ENCODE peak calls at places on chromosome 17, in nine cellular contexts. One of them, this sample, is unnamed.

GRCh38 chr17:51672058-51672457 is 411.7 kb downstream of the UTP18 start:
- DNase-seq in AG10803: no peak
- DNase-seq in sigmoid colon: no peak
- DNase-seq in CD8-positive, alpha-beta T cell: no peak
- DNase-seq in lower leg skin: no peak
- DNase-seq in adipocyte: no peak
- DNase-seq in foreskin fibroblast: no peak
- DNase-seq in mucosa of descending colon: no peak
- DNase-seq in colonic mucosa: no peak
- DNase-seq in this sample: no peak

GRCh38 chr17:15892679-15893332 is 52.1 kb upstream of the ADORA2B start:
- DNase-seq in sigmoid colon: no peak
- DNase-seq in mucosa of descending colon: no peak
- DNase-seq in CD8-positive, alpha-beta T cell: no peak
- DNase-seq in AG10803: no peak
- DNase-seq in foreskin fibroblast: no peak
- DNase-seq in lower leg skin: no peak
- DNase-seq in adipocyte: no peak
- DNase-seq in colonic mucosa: no peak
- DNase-seq in this sample: no peak

GRCh38 chr17:49992191-49992932 is 2.7 kb downstream of the DLX3 start:
- DNase-seq in CD8-positive, alpha-beta T cell: no peak
- DNase-seq in foreskin fibroblast: no peak
- DNase-seq in sigmoid colon: no peak
- DNase-seq in AG10803: no peak
- DNase-seq in adipocyte: no peak
- DNase-seq in lower leg skin: no peak
- DNase-seq in mucosa of descending colon: no peak
- DNase-seq in colonic mucosa: no peak
- DNase-seq in this sample: no peak

GRCh38 chr17:37483311-37484039 is 6.2 kb upstream of the DUSP14 start:
- DNase-seq in sigmoid colon: peak; percentile 70
- DNase-seq in lower leg skin: no peak
- DNase-seq in adipocyte: peak; percentile 77
- DNase-seq in mucosa of descending colon: no peak
- DNase-seq in colonic mucosa: no peak
- DNase-seq in AG10803: peak; percentile 95
- DNase-seq in foreskin fibroblast: peak; percentile 85
- DNase-seq in CD8-positive, alpha-beta T cell: no peak
- DNase-seq in this sample: no peak

GRCh38 chr17:78114831-78115723 is 13.5 kb downstream of the TMC6 start:
- DNase-seq in AG10803: no peak
- DNase-seq in adipocyte: no peak
- DNase-seq in foreskin fibroblast: no peak
- DNase-seq in CD8-positive, alpha-beta T cell: no peak
- DNase-seq in lower leg skin: no peak
- DNase-seq in sigmoid colon: no peak
- DNase-seq in mucosa of descending colon: peak; percentile 49
- DNase-seq in colonic mucosa: no peak
- DNase-seq in this sample: peak; percentile 65

GRCh38 chr17:62600805-62601204 is 26.7 kb upstream of the MRC2 start:
- DNase-seq in colonic mucosa: no peak
- DNase-seq in lower leg skin: no peak
- DNase-seq in foreskin fibroblast: no peak
- DNase-seq in adipocyte: no peak
- DNase-seq in CD8-positive, alpha-beta T cell: no peak
- DNase-seq in mucosa of descending colon: no peak
- DNase-seq in sigmoid colon: no peak
- DNase-seq in AG10803: no peak
- DNase-seq in this sample: no peak

GRCh38 chr17:44385287-44386181 is 3.9 kb downstream of the ITGA2B start:
- DNase-seq in AG10803: peak; percentile 44
- DNase-seq in CD8-positive, alpha-beta T cell: peak; percentile 70
- DNase-seq in sigmoid colon: peak; percentile 93
- DNase-seq in foreskin fibroblast: peak; percentile 49
- DNase-seq in colonic mucosa: peak; percentile 87
- DNase-seq in mucosa of descending colon: peak; percentile 80
- DNase-seq in lower leg skin: peak; percentile 52
- DNase-seq in adipocyte: peak; percentile 88
- DNase-seq in this sample: peak; percentile 87

GRCh38 chr17:71229036-71229435 is 891.8 kb upstream of the SOX9 start:
- DNase-seq in colonic mucosa: no peak
- DNase-seq in sigmoid colon: no peak
- DNase-seq in lower leg skin: no peak
- DNase-seq in CD8-positive, alpha-beta T cell: no peak
- DNase-seq in mucosa of descending colon: no peak
- DNase-seq in adipocyte: no peak
- DNase-seq in foreskin fibroblast: no peak
- DNase-seq in AG10803: peak; percentile 2
- DNase-seq in this sample: no peak

GRCh38 chr17:56623383-56623782 is 29.9 kb downstream of the NOG start:
- DNase-seq in colonic mucosa: no peak
- DNase-seq in adipocyte: no peak
- DNase-seq in lower leg skin: no peak
- DNase-seq in foreskin fibroblast: no peak
- DNase-seq in AG10803: no peak
- DNase-seq in CD8-positive, alpha-beta T cell: no peak
- DNase-seq in mucosa of descending colon: no peak
- DNase-seq in sigmoid colon: no peak
- DNase-seq in this sample: no peak

GRCh38 chr17:57466042-57466471 is 209.7 kb downstream of the MSI2 start:
- DNase-seq in sigmoid colon: no peak
- DNase-seq in adipocyte: no peak
- DNase-seq in foreskin fibroblast: no peak
- DNase-seq in mucosa of descending colon: no peak
- DNase-seq in colonic mucosa: no peak
- DNase-seq in lower leg skin: no peak
- DNase-seq in CD8-positive, alpha-beta T cell: no peak
- DNase-seq in AG10803: no peak
- DNase-seq in this sample: no peak

GRCh38 chr17:1181769-1182137 is 2.0 kb upstream of the ABR start:
- DNase-seq in CD8-positive, alpha-beta T cell: no peak
- DNase-seq in adipocyte: no peak
- DNase-seq in foreskin fibroblast: no peak
- DNase-seq in lower leg skin: no peak
- DNase-seq in AG10803: no peak
- DNase-seq in sigmoid colon: no peak
- DNase-seq in colonic mucosa: no peak
- DNase-seq in mucosa of descending colon: peak; percentile 36
- DNase-seq in this sample: no peak

GRCh38 chr17:58329035-58329807 is 626 bp upstream of the TSPOAP1 start:
- DNase-seq in sigmoid colon: no peak
- DNase-seq in lower leg skin: no peak
- DNase-seq in adipocyte: no peak
- DNase-seq in colonic mucosa: no peak
- DNase-seq in mucosa of descending colon: peak; percentile 78
- DNase-seq in CD8-positive, alpha-beta T cell: peak; percentile 56
- DNase-seq in AG10803: no peak
- DNase-seq in foreskin fibroblast: no peak
- DNase-seq in this sample: no peak

GRCh38 chr17:10729334-10730193 is at the start of gene TMEM220:
- DNase-seq in AG10803: peak; percentile 75
- DNase-seq in colonic mucosa: peak; percentile 77
- DNase-seq in adipocyte: peak; percentile 85
- DNase-seq in lower leg skin: peak; percentile 72
- DNase-seq in mucosa of descending colon: peak; percentile 82
- DNase-seq in CD8-positive, alpha-beta T cell: peak; percentile 6
- DNase-seq in sigmoid colon: peak; percentile 94
- DNase-seq in foreskin fibroblast: peak; percentile 75
- DNase-seq in this sample: peak; percentile 85

GRCh38 chr17:78231991-78232759 is 744 bp downstream of the TMEM235 start:
- DNase-seq in sigmoid colon: no peak
- DNase-seq in colonic mucosa: no peak
- DNase-seq in foreskin fibroblast: no peak
- DNase-seq in CD8-positive, alpha-beta T cell: no peak
- DNase-seq in mucosa of descending colon: no peak
- DNase-seq in lower leg skin: no peak
- DNase-seq in adipocyte: peak; percentile 24
- DNase-seq in AG10803: no peak
- DNase-seq in this sample: no peak

GRCh38 chr17:60167095-60167741 is 17.4 kb downstream of the CA4 start:
- DNase-seq in lower leg skin: no peak
- DNase-seq in sigmoid colon: no peak
- DNase-seq in mucosa of descending colon: no peak
- DNase-seq in AG10803: no peak
- DNase-seq in colonic mucosa: peak; percentile 51
- DNase-seq in adipocyte: no peak
- DNase-seq in CD8-positive, alpha-beta T cell: no peak
- DNase-seq in foreskin fibroblast: no peak
- DNase-seq in this sample: no peak

GRCh38 chr17:62787358-62787757 is 20.8 kb downstream of the MARCHF10 start:
- DNase-seq in adipocyte: peak; percentile 45
- DNase-seq in mucosa of descending colon: no peak
- DNase-seq in CD8-positive, alpha-beta T cell: no peak
- DNase-seq in AG10803: no peak
- DNase-seq in colonic mucosa: no peak
- DNase-seq in sigmoid colon: no peak
- DNase-seq in foreskin fibroblast: no peak
- DNase-seq in lower leg skin: no peak
- DNase-seq in this sample: no peak

GRCh38 chr17:55442462-55442861 is 20.8 kb upstream of the MMD start:
- DNase-seq in sigmoid colon: no peak
- DNase-seq in lower leg skin: no peak
- DNase-seq in foreskin fibroblast: no peak
- DNase-seq in colonic mucosa: no peak
- DNase-seq in CD8-positive, alpha-beta T cell: no peak
- DNase-seq in mucosa of descending colon: no peak
- DNase-seq in AG10803: no peak
- DNase-seq in adipocyte: no peak
- DNase-seq in this sample: no peak
- H3K4me3 ChIP-seq in sigmoid colon: no peak overlapping the region
- H3K4me3 ChIP-seq in lower leg skin: no peak overlapping the region
- H3K4me3 ChIP-seq in foreskin fibroblast: no peak overlapping the region
- H3K4me3 ChIP-seq in colonic mucosa: no peak overlapping the region
- H3K4me3 ChIP-seq in CD8-positive, alpha-beta T cell: no peak overlapping the region
- H3K4me3 ChIP-seq in mucosa of descending colon: no peak overlapping the region
- H3K4me3 ChIP-seq in AG10803: no peak overlapping the region
- H3K4me3 ChIP-seq in adipocyte: no peak overlapping the region
- H3K4me3 ChIP-seq in this sample: no peak overlapping the region

DNA sequence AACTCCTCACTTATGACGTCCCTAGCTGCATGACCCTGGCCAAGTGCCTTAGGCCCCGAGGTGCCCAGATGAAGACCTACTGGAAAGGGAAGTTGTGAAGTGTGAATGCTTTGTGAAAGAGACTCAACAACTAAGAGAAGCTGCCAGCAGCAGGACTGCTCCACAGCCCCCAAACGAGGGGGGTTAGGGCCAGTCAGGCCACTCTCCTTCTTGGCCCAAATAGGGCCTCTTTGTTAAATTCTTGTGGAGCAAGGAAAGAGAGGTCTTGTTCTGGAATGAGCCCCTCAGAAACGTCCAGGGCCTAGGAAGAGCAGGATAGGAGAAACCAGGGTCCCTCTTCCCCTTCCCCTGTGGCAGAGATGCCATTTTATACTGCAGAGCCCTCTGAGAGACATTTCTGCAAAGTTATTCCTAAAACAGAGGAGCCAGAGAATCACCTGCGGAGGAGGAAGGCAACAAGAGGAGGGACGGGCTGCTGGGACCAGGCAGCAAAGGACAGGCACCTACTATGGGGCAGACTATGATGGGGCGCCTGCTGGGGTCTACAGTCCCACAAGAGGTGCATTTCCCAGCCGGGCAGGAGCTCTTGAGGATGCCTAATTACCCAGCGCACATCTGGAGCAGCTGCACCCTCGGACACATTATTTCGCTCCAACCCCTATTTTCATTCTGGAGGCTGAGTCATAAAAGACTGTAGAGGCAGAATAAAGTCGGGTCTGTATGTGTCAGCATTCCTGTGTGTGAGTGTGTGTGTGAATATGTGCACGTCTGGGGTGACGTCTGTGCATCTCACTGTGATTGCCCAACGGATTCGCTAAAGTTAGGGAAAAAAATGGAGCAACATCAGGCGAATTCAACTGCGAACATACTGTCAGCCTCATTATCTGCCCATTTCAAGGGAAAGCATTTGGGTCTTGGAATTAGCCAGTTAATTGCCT is 11.4 kb upstream of the HOXB9 start:
- DNase-seq in adipocyte: no peak
- DNase-seq in AG10803: peak; percentile 98
- DNase-seq in colonic mucosa: peak; percentile 46
- DNase-seq in mucosa of descending colon: no peak
- DNase-seq in CD8-positive, alpha-beta T cell: no peak
- DNase-seq in sigmoid colon: peak; percentile 38
- DNase-seq in foreskin fibroblast: peak; percentile 60
- DNase-seq in lower leg skin: no peak
- DNase-seq in this sample: no peak
- H3K4me3 ChIP-seq in adipocyte: no peak overlapping the region
- H3K4me3 ChIP-seq in AG10803: no peak overlapping the region
- H3K4me3 ChIP-seq in colonic mucosa: peak overlapping the region; percentile 10
- H3K4me3 ChIP-seq in mucosa of descending colon: peak overlapping the region; percentile 12
- H3K4me3 ChIP-seq in CD8-positive, alpha-beta T cell: no peak overlapping the region
- H3K4me3 ChIP-seq in sigmoid colon: no peak overlapping the region
- H3K4me3 ChIP-seq in foreskin fibroblast: no peak overlapping the region
- H3K4me3 ChIP-seq in lower leg skin: no peak overlapping the region
- H3K4me3 ChIP-seq in this sample: no peak overlapping the region

GRCh38 chr17:31489295-31490018 is 98.0 kb downstream of the RAB11FIP4 start:
- DNase-seq in adipocyte: no peak
- DNase-seq in CD8-positive, alpha-beta T cell: no peak
- DNase-seq in AG10803: no peak
- DNase-seq in colonic mucosa: peak; percentile 94
- DNase-seq in foreskin fibroblast: no peak
- DNase-seq in lower leg skin: no peak
- DNase-seq in mucosa of descending colon: peak; percentile 91
- DNase-seq in sigmoid colon: no peak
- DNase-seq in this sample: peak; percentile 80
- H3K4me3 ChIP-seq in adipocyte: no peak overlapping the region
- H3K4me3 ChIP-seq in CD8-positive, alpha-beta T cell: peak overlapping the region; percentile 83
- H3K4me3 ChIP-seq in AG10803: no peak overlapping the region
- H3K4me3 ChIP-seq in colonic mucosa: peak overlapping the region; percentile 88
- H3K4me3 ChIP-seq in foreskin fibroblast: no peak overlapping the region
- H3K4me3 ChIP-seq in lower leg skin: no peak overlapping the region
- H3K4me3 ChIP-seq in mucosa of descending colon: no peak overlapping the region
- H3K4me3 ChIP-seq in sigmoid colon: no peak overlapping the region
- H3K4me3 ChIP-seq in this sample: peak overlapping the region; percentile 85

GRCh38 chr17:40558300-40558584 is 7.0 kb downstream of the CCR7 start:
- DNase-seq in colonic mucosa: no peak
- DNase-seq in CD8-positive, alpha-beta T cell: no peak
- DNase-seq in mucosa of descending colon: no peak
- DNase-seq in foreskin fibroblast: no peak
- DNase-seq in adipocyte: no peak
- DNase-seq in AG10803: no peak
- DNase-seq in sigmoid colon: no peak
- DNase-seq in lower leg skin: no peak
- DNase-seq in this sample: no peak

GRCh38 chr17:40560592-40561293 is 4.5 kb downstream of the CCR7 start:
- DNase-seq in mucosa of descending colon: no peak
- DNase-seq in CD8-positive, alpha-beta T cell: peak; percentile 63
- DNase-seq in lower leg skin: no peak
- DNase-seq in colonic mucosa: peak; percentile 22
- DNase-seq in sigmoid colon: no peak
- DNase-seq in AG10803: peak; percentile 41
- DNase-seq in foreskin fibroblast: no peak
- DNase-seq in adipocyte: no peak
- DNase-seq in this sample: no peak

GRCh38 chr17:40559954-40560591 is 5.2 kb downstream of the CCR7 start:
- DNase-seq in sigmoid colon: peak; percentile 96
- DNase-seq in lower leg skin: peak; percentile 91
- DNase-seq in AG10803: peak; percentile 93
- DNase-seq in CD8-positive, alpha-beta T cell: peak; percentile 75
- DNase-seq in foreskin fibroblast: peak; percentile 85
- DNase-seq in colonic mucosa: peak; percentile 95
- DNase-seq in mucosa of descending colon: peak; percentile 88
- DNase-seq in adipocyte: peak; percentile 96
- DNase-seq in this sample: peak; percentile 94

GRCh38 chr17:40558651-40559015 is 6.6 kb downstream of the CCR7 start:
- DNase-seq in CD8-positive, alpha-beta T cell: no peak
- DNase-seq in sigmoid colon: no peak
- DNase-seq in adipocyte: no peak
- DNase-seq in colonic mucosa: no peak
- DNase-seq in mucosa of descending colon: no peak
- DNase-seq in lower leg skin: no peak
- DNase-seq in foreskin fibroblast: no peak
- DNase-seq in AG10803: no peak
- DNase-seq in this sample: no peak

GRCh38 chr17:40559016-40559853 is 6.0 kb downstream of the CCR7 start:
- DNase-seq in mucosa of descending colon: no peak
- DNase-seq in sigmoid colon: no peak
- DNase-seq in adipocyte: no peak
- DNase-seq in foreskin fibroblast: no peak
- DNase-seq in colonic mucosa: no peak
- DNase-seq in CD8-positive, alpha-beta T cell: no peak
- DNase-seq in AG10803: no peak
- DNase-seq in lower leg skin: no peak
- DNase-seq in this sample: peak; percentile 34
- H3K4me3 ChIP-seq in mucosa of descending colon: no peak overlapping the region
- H3K4me3 ChIP-seq in sigmoid colon: no peak overlapping the region
- H3K4me3 ChIP-seq in adipocyte: peak overlapping the region; percentile 78
- H3K4me3 ChIP-seq in foreskin fibroblast: no peak overlapping the region
- H3K4me3 ChIP-seq in colonic mucosa: no peak overlapping the region
- H3K4me3 ChIP-seq in CD8-positive, alpha-beta T cell: peak overlapping the region; percentile 71
- H3K4me3 ChIP-seq in AG10803: no peak overlapping the region
- H3K4me3 ChIP-seq in lower leg skin: no peak overlapping the region
- H3K4me3 ChIP-seq in this sample: no peak overlapping the region